ENCODE peak calls at places on chromosomes 4 and X, in five cellular contexts. One of them, this sample, is unnamed.

GRCh38 chrX:15745179-15745578 is 7.1 kb downstream of the CA5B start:
- DNase-seq in neural crest cell: no peak
- DNase-seq in frontal cortex: no peak
- DNase-seq in activated CD4-positive, alpha-beta T cell treated with anti-CD3 and anti-CD28 coated beads, Interleukin-2, amount 50 U/mL, for 24 hours: no peak
- DNase-seq in left ventricle myocardium superior: no peak
- DNase-seq in this sample: no peak

GRCh38 chrX:153981771-153982533 is 9.4 kb downstream of the TMEM187 start:
- DNase-seq in neural crest cell: no peak
- DNase-seq in frontal cortex: no peak
- DNase-seq in activated CD4-positive, alpha-beta T cell treated with anti-CD3 and anti-CD28 coated beads, Interleukin-2, amount 50 U/mL, for 24 hours: no peak
- DNase-seq in left ventricle myocardium superior: peak; percentile 57
- DNase-seq in this sample: peak; percentile 63

GRCh38 chrX:102832661-102833060 is 104.4 kb upstream of the RAB40AL start:
- DNase-seq in neural crest cell: no peak
- DNase-seq in frontal cortex: peak; percentile 12
- DNase-seq in activated CD4-positive, alpha-beta T cell treated with anti-CD3 and anti-CD28 coated beads, Interleukin-2, amount 50 U/mL, for 24 hours: no peak
- DNase-seq in left ventricle myocardium superior: no peak
- DNase-seq in this sample: no peak

GRCh38 chr4:152488246-152488645 is 47.6 kb downstream of the FBXW7 start:
- DNase-seq in neural crest cell: no peak
- DNase-seq in frontal cortex: no peak
- DNase-seq in activated CD4-positive, alpha-beta T cell treated with anti-CD3 and anti-CD28 coated beads, Interleukin-2, amount 50 U/mL, for 24 hours: no peak
- DNase-seq in left ventricle myocardium superior: no peak
- DNase-seq in this sample: no peak

GRCh38 chr4:2424581-2424980 is 5.8 kb downstream of the CFAP99 start:
- DNase-seq in neural crest cell: no peak
- DNase-seq in frontal cortex: no peak
- DNase-seq in activated CD4-positive, alpha-beta T cell treated with anti-CD3 and anti-CD28 coated beads, Interleukin-2, amount 50 U/mL, for 24 hours: no peak
- DNase-seq in left ventricle myocardium superior: no peak
- DNase-seq in this sample: no peak

GRCh38 chrX:19593684-19594083 is 78.4 kb upstream of the MAP3K15 start:
- DNase-seq in neural crest cell: no peak
- DNase-seq in frontal cortex: no peak
- DNase-seq in activated CD4-positive, alpha-beta T cell treated with anti-CD3 and anti-CD28 coated beads, Interleukin-2, amount 50 U/mL, for 24 hours: no peak
- DNase-seq in left ventricle myocardium superior: no peak
- DNase-seq in this sample: no peak

GRCh38 chrX:131907488-131908314 is 115.4 kb upstream of the STK26 start:
- DNase-seq in neural crest cell: no peak
- DNase-seq in frontal cortex: no peak
- DNase-seq in activated CD4-positive, alpha-beta T cell treated with anti-CD3 and anti-CD28 coated beads, Interleukin-2, amount 50 U/mL, for 24 hours: no peak
- DNase-seq in left ventricle myocardium superior: no peak
- DNase-seq in this sample: no peak

GRCh38 chr4:94544811-94545210 is 93.1 kb downstream of the PDLIM5 start:
- DNase-seq in neural crest cell: no peak
- DNase-seq in frontal cortex: no peak
- DNase-seq in activated CD4-positive, alpha-beta T cell treated with anti-CD3 and anti-CD28 coated beads, Interleukin-2, amount 50 U/mL, for 24 hours: no peak
- DNase-seq in left ventricle myocardium superior: no peak
- DNase-seq in this sample: no peak

GRCh38 chr4:87026795-87027495 is 92.1 kb downstream of the AFF1 start:
- DNase-seq in neural crest cell: no peak
- DNase-seq in frontal cortex: no peak
- DNase-seq in activated CD4-positive, alpha-beta T cell treated with anti-CD3 and anti-CD28 coated beads, Interleukin-2, amount 50 U/mL, for 24 hours: no peak
- DNase-seq in left ventricle myocardium superior: no peak
- DNase-seq in this sample: no peak

GRCh38 chrX:110741213-110741796 is 54.3 kb downstream of the CHRDL1 start:
- DNase-seq in neural crest cell: no peak
- DNase-seq in frontal cortex: no peak
- DNase-seq in activated CD4-positive, alpha-beta T cell treated with anti-CD3 and anti-CD28 coated beads, Interleukin-2, amount 50 U/mL, for 24 hours: no peak
- DNase-seq in left ventricle myocardium superior: no peak
- DNase-seq in this sample: no peak

GRCh38 chr4:3802571-3803474 is 36.6 kb downstream of the ADRA2C start:
- DNase-seq in neural crest cell: peak; percentile 15
- DNase-seq in frontal cortex: no peak
- DNase-seq in activated CD4-positive, alpha-beta T cell treated with anti-CD3 and anti-CD28 coated beads, Interleukin-2, amount 50 U/mL, for 24 hours: no peak
- DNase-seq in left ventricle myocardium superior: no peak
- DNase-seq in this sample: no peak

GRCh38 chr4:184599492-184600135 is 49.6 kb downstream of the CASP3 start:
- DNase-seq in neural crest cell: no peak
- DNase-seq in frontal cortex: no peak
- DNase-seq in activated CD4-positive, alpha-beta T cell treated with anti-CD3 and anti-CD28 coated beads, Interleukin-2, amount 50 U/mL, for 24 hours: no peak
- DNase-seq in left ventricle myocardium superior: no peak
- DNase-seq in this sample: no peak

GRCh38 chr4:128168701-128169100 is 107.6 kb downstream of the LARP1B start:
- DNase-seq in neural crest cell: no peak
- DNase-seq in frontal cortex: no peak
- DNase-seq in activated CD4-positive, alpha-beta T cell treated with anti-CD3 and anti-CD28 coated beads, Interleukin-2, amount 50 U/mL, for 24 hours: no peak
- DNase-seq in left ventricle myocardium superior: no peak
- DNase-seq in this sample: no peak

GRCh38 chr4:27081675-27082579 is 221.3 kb downstream of the STIM2 start:
- DNase-seq in neural crest cell: no peak
- DNase-seq in frontal cortex: no peak
- DNase-seq in activated CD4-positive, alpha-beta T cell treated with anti-CD3 and anti-CD28 coated beads, Interleukin-2, amount 50 U/mL, for 24 hours: no peak
- DNase-seq in left ventricle myocardium superior: no peak
- DNase-seq in this sample: no peak

GRCh38 chr4:42282081-42282901 is 115.0 kb upstream of the SHISA3 start:
- DNase-seq in neural crest cell: peak; percentile 59
- DNase-seq in frontal cortex: peak; percentile 71
- DNase-seq in activated CD4-positive, alpha-beta T cell treated with anti-CD3 and anti-CD28 coated beads, Interleukin-2, amount 50 U/mL, for 24 hours: no peak
- DNase-seq in left ventricle myocardium superior: peak; percentile 42
- DNase-seq in this sample: no peak

GRCh38 chrX:2351321-2351720 is 149.5 kb downstream of the DHRSX start:
- DNase-seq in neural crest cell: no peak
- DNase-seq in frontal cortex: no peak
- DNase-seq in activated CD4-positive, alpha-beta T cell treated with anti-CD3 and anti-CD28 coated beads, Interleukin-2, amount 50 U/mL, for 24 hours: no peak
- DNase-seq in left ventricle myocardium superior: no peak
- DNase-seq in this sample: no peak

GRCh38 chrX:11190745-11191510 is 79.8 kb downstream of the HCCS start:
- DNase-seq in neural crest cell: no peak
- DNase-seq in frontal cortex: no peak
- DNase-seq in activated CD4-positive, alpha-beta T cell treated with anti-CD3 and anti-CD28 coated beads, Interleukin-2, amount 50 U/mL, for 24 hours: no peak
- DNase-seq in left ventricle myocardium superior: no peak
- DNase-seq in this sample: no peak

GRCh38 chr4:139665690-139666529 is at the start of gene MGST2:
- DNase-seq in neural crest cell: peak; percentile 48
- DNase-seq in frontal cortex: peak; percentile 53
- DNase-seq in activated CD4-positive, alpha-beta T cell treated with anti-CD3 and anti-CD28 coated beads, Interleukin-2, amount 50 U/mL, for 24 hours: no peak
- DNase-seq in left ventricle myocardium superior: peak; percentile 84
- DNase-seq in this sample: peak; percentile 51

This sample was measured in activated naive CD8-positive, alpha-beta T cell treated with anti-CD3 and anti-CD28 coated beads, Interleukin-2, amount 10 ng/mL, durations not matched to agents 7 days and 5 days.